ENCODE peak calls at places on chromosomes 5 and 9, in four cellular contexts. P is HepG2, V is H1, O is K562. I is an unnamed sample.

GRCh38 chr5:555058-555623 is 30.9 kb upstream of the SLC9A3 start:
- DNase-seq in V (no peak), P (no peak), O (no peak), I (no peak)

GRCh38 chr5:57684299-57684702 is 201.7 kb upstream of the ACTBL2 start:
- DNase-seq in O (no peak), V (no peak), P (no peak), I (no peak)

GRCh38 chr9:127161081-127161621 is 38.7 kb upstream of the ANGPTL2 start:
- DNase-seq in V (no peak), P (no peak), O (no peak), I (no peak)

GRCh38 chr5:175520321-175520720 is 42.0 kb downstream of the SFXN1 start:
- DNase-seq in V (no peak), O (no peak), P (no peak), I (no peak)

GRCh38 chr5:4189317-4189716 is 593.7 kb downstream of the IRX1 start:
- DNase-seq in V (no peak), P (no peak), O (no peak), I (no peak)

GRCh38 chr5:169895876-169896275 is 84.4 kb downstream of the INSYN2B start:
- DNase-seq in O (peak; percentile 7), V (no peak), P (no peak), I (no peak)

GRCh38 chr5:8685704-8686103 is 816.8 kb downstream of the MTRR start:
- DNase-seq in V (no peak), P (no peak), O (no peak), I (no peak)

GRCh38 chr5:96243203-96243602 is 189.8 kb downstream of the PCSK1 start:
- DNase-seq in V (no peak), O (no peak), P (no peak), I (no peak)

GRCh38 chr9:15837079-15837679 is 284.3 kb downstream of the CCDC171 start:
- DNase-seq in P (peak; percentile 65), V (no peak), O (peak; percentile 10), I (peak; percentile 7)

GRCh38 chr5:124839371-124839998 is 93.0 kb upstream of the ZNF608 start:
- DNase-seq in O (no peak), P (no peak), V (no peak), I (no peak)

GRCh38 chr5:172502969-172503368 is 48.6 kb upstream of the SH3PXD2B start:
- DNase-seq in V (peak; percentile 49), P (peak; percentile 6), O (peak; percentile 21), I (no peak)

GRCh38 chr5:120538149-120538548 is 74.0 kb downstream of the PRR16 start:
- DNase-seq in O (no peak), P (no peak), V (no peak), I (no peak)

GRCh38 chr5:172407241-172407691 is 47.1 kb downstream of the SH3PXD2B start:
- DNase-seq in V (no peak), P (no peak), O (no peak), I (no peak)

GRCh38 chr5:177500685-177501522 is 3.5 kb upstream of the PDLIM7 start:
- DNase-seq in P (peak; percentile 62), O (peak; percentile 81), V (peak; percentile 99), I (no peak)

GRCh38 chr5:173320259-173320658 is 8.0 kb downstream of the STC2 start:
- DNase-seq in V (no peak), P (no peak), O (no peak), I (no peak)

GRCh38 chr5:116315531-116315930 is 230.7 kb downstream of the COMMD10 start:
- DNase-seq in O (no peak), V (no peak), P (no peak), I (no peak)

GRCh38 chr5:149317281-149318048 is 27.8 kb upstream of the GRPEL2 start:
- DNase-seq in P (peak; percentile 52), O (peak; percentile 61), V (no peak), I (no peak)

GRCh38 chr9:757246-757881 is 84.1 kb upstream of the DMRT1 start:
- DNase-seq in P (peak; percentile 69), V (peak; percentile 67), O (peak; percentile 28), I (no peak)

GRCh38 chr9:87206064-87206661 is 258.9 kb upstream of the GAS1 start:
- DNase-seq in V (no peak), O (no peak), P (no peak), I (no peak)

GRCh38 chr5:16178745-16179372 is 732 bp downstream of the MARCHF11 start:
- DNase-seq in P (peak; percentile 4), V (peak; percentile 97), O (peak; percentile 40), I (no peak)

GRCh38 chr5:37991903-37992299 is 152.1 kb upstream of the GDNF start:
- DNase-seq in O (no peak), V (no peak), P (peak; percentile 4), I (no peak)

GRCh38 chr9:112831281-112831851 is 59.3 kb downstream of the SLC46A2 start:
- DNase-seq in V (no peak), O (no peak), P (no peak), I (no peak)

GRCh38 chr5:18314192-18314778 is 680.0 kb downstream of the TAF11L14 start:
- DNase-seq in O (peak; percentile 29), P (no peak), V (no peak), I (no peak)

GRCh38 chr5:176844706-176845391 is 34.5 kb downstream of the UNC5A start:
- DNase-seq in O (no peak), P (no peak), V (no peak), I (no peak)

GRCh38 chr9:12794024-12794799 is 19.4 kb downstream of the LURAP1L start:
- DNase-seq in P (peak; percentile 35), V (no peak), O (no peak), I (no peak)

GRCh38 chr9:3200331-3200774 is 325.4 kb downstream of the RFX3 start:
- DNase-seq in V (no peak), P (no peak), O (no peak), I (no peak)

GRCh38 chr5:155989884-155990283 is 337.1 kb upstream of the SGCD start:
- DNase-seq in V (no peak), O (no peak), P (no peak), I (no peak)

GRCh38 chr5:112960861-112961504 is 15.6 kb upstream of the DCP2 start:
- DNase-seq in V (no peak), O (no peak), P (peak; percentile 61), I (no peak)

GRCh38 chr5:107469485-107469884 is 201.3 kb downstream of the EFNA5 start:
- DNase-seq in O (no peak), P (no peak), V (no peak), I (no peak)
- TF ChIP-seq ATF2 in O (no peak), P (no peak), V (no peak), I (no peak)

GRCh38 chr9:131960311-131960710 is 119.4 kb downstream of the MED27 start:
- DNase-seq in O (no peak), P (no peak), V (no peak), I (no peak)
- TF ChIP-seq KDM1A in O (no peak), P (no peak), V (no peak), I (no peak)

GRCh38 chr5:83927140-83927733 is 206.6 kb upstream of the HAPLN1 start:
- DNase-seq in O (peak; percentile 30), P (peak; percentile 41), V (peak; percentile 98), I (no peak)
- TF ChIP-seq TAF1 in O (no peak), P (no peak), V (no peak), I (no peak)

GRCh38 chr9:27436234-27436633 is 87.9 kb upstream of the IFNK start:
- DNase-seq in O (no peak), P (peak; percentile 95), V (no peak), I (no peak)
- TF ChIP-seq ATF2 in O (no peak), P (peak; percentile 93), V (no peak), I (no peak)

GRCh38 chr9:121771851-121772599 is 120.6 kb downstream of the DAB2IP start:
- DNase-seq in P (no peak), V (no peak), O (no peak), I (no peak)

GRCh38 chr9:121769939-121770338 is 118.5 kb downstream of the DAB2IP start:
- DNase-seq in O (no peak), V (no peak), P (no peak), I (no peak)

GRCh38 chr9:121772600-121773285 is 121.3 kb downstream of the DAB2IP start:
- DNase-seq in P (no peak), V (no peak), O (no peak), I (no peak)

GRCh38 chr9:121771418-121771817 is 120.0 kb downstream of the DAB2IP start:
- DNase-seq in V (no peak), P (no peak), O (no peak), I (no peak)

DNA sequence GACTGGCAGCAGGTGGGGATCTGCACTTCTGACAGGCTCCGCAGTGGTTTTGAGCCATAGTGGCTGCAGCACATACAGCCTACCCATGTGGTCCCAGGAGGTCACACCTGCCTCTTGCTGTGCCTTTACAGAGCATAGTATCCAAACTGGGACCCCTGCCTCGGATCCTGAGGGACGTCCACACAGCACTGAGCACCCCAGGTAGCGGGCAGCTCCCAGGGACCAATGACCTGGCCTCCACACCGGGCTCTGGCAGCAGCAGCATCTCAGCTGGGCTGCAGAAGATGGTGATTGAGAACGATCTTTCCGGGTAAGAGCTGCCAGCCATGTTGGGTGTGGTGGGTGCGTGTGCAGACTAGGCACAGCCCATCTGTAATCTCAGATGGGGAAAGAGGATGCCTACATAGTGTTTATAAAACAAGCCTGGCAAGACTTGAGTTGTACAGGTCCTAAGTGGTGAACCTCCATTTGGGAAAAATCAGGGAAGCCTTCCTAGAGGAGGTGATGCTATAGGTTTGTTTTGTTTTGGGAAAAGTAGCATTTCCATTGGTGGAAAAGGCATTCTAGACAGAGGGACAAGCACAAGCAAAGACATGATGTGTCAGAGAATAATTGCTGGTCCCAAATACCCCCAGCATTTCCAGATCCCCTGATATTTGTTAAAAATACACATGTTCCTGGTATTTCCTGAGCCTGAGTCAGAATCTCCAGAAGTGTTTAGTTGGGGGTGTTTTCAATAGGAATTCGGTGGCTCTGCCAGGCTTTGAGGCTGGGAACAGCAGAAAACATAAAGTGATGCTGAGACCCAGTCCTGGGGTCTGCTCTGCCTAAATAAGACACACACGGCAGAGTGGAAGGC is 119.2 kb downstream of the DAB2IP start:
- DNase-seq in V (no peak), O (no peak), P (no peak), I (no peak)
- TF ChIP-seq KDM1A in V (no peak), O (no peak), P (no peak), I (no peak)

I was measured in GM12878.